ENCODE peak calls at places on chromosomes 13 and 19, in four cellular contexts. D is stomach, N is fibroblast of the aortic adventitia, F is brain microvascular endothelial cell. Q is an unnamed sample.

GRCh38 chr19:291561-292280 is 518 bp upstream of the PLPP2 start:
- DNase-seq in F (no peak), D (peak; percentile 48), N (no peak), Q (no peak)

GRCh38 chr19:16319466-16319865 is 5.2 kb upstream of the KLF2 start:
- DNase-seq in F (no peak), N (no peak), D (no peak), Q (peak; percentile 23)

GRCh38 chr13:24264976-24265375 is 44.4 kb upstream of the C1QTNF9 start:
- DNase-seq in D (no peak), N (no peak), F (no peak), Q (no peak)

GRCh38 chr13:103190841-103191240 is 124.6 kb upstream of the SLC10A2 start:
- DNase-seq in D (no peak), F (no peak), N (no peak), Q (no peak)

GRCh38 chr19:4583961-4584669 is 24.6 kb upstream of the SEMA6B start:
- DNase-seq in N (no peak), D (no peak), F (no peak), Q (peak; percentile 31)

GRCh38 chr19:3919793-3920192 is 13.1 kb upstream of the NMRK2 start:
- DNase-seq in D (no peak), N (no peak), F (no peak), Q (no peak)

GRCh38 chr13:113930711-113931637 is 42.9 kb downstream of the C13orf46 start:
- DNase-seq in F (no peak), D (peak; percentile 24), N (no peak), Q (no peak)

GRCh38 chr13:42994878-42995277 is 2.8 kb upstream of the EPSTI1 start:
- DNase-seq in D (no peak), F (no peak), N (no peak), Q (no peak)

GRCh38 chr13:113746143-113746525 is 12.9 kb upstream of the TMEM255B start:
- DNase-seq in N (no peak), F (no peak), D (no peak), Q (no peak)

GRCh38 chr19:7860166-7860901 is 13.9 kb downstream of the PRR36 start:
- DNase-seq in F (no peak), D (no peak), N (no peak), Q (no peak)

GRCh38 chr13:113064534-113065405 is 40.8 kb upstream of the F7 start:
- DNase-seq in F (peak; percentile 35), N (peak; percentile 92), D (no peak), Q (peak; percentile 33)

GRCh38 chr13:26589754-26590153 is 32.3 kb downstream of the WASF3 start:
- DNase-seq in F (peak; percentile 33), N (peak; percentile 30), D (peak; percentile 45), Q (peak; percentile 38)

GRCh38 chr19:17749912-17750317 is 1.4 kb upstream of the FCHO1 start:
- DNase-seq in F (no peak), D (no peak), N (peak; percentile 9), Q (no peak)

GRCh38 chr19:17751103-17751911 is at the start of gene FCHO1:
- DNase-seq in N (no peak), D (peak; percentile 51), F (no peak), Q (no peak)

GRCh38 chr19:17752865-17753639 is 1.8 kb downstream of the FCHO1 start:
- DNase-seq in F (no peak), D (no peak), N (no peak), Q (no peak)

GRCh38 chr19:17753976-17754375 is 2.7 kb downstream of the FCHO1 start:
- DNase-seq in F (no peak), D (no peak), N (no peak), Q (no peak)

GRCh38 chr19:17751912-17752273 is 616 bp downstream of the FCHO1 start:
- DNase-seq in D (no peak), N (no peak), F (no peak), Q (no peak)
- H3K4me3 ChIP-seq in D (peak overlapping the region; percentile 27), N (no peak overlapping the region), F (no peak overlapping the region), Q (no peak overlapping the region)

DNA sequence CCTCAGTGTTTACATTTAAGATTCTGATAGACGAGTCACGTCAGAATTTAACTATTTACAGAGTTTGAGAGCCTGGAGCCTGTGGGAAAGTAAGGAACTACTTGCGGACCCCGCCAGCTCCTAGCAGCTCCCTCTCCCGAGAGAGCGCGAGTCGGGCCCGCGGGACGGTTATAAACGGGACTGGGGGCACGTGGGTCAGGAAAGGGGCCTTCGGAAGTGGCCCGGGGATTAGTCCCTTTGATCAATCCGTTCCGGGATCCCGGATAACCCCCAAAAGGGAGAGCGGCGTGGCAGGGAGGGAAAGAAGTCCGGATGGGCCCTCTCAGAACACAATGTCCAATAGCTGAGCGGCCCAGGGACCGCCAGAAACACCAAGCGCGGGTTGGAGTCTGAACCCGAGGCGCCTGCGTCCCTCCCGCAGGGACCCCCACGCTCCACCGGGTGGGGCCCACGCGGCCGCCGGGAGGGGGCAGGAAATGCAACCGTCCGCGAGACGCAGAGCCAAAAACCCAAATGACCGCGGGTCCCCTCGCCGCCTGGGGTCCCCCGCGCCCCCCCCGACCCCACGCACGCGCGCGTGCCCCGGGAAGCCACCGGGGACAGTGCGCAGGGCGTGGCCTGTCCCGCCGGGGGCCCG is 3.6 kb downstream of the ZIC5 start:
- DNase-seq in D (no peak), N (no peak), F (no peak), Q (no peak)
- TF ChIP-seq CTCF in D (no peak), N (no peak), F (no peak), Q (no peak)

GRCh38 chr19:58560007-58560887 is 1.8 kb upstream of the UBE2M start:
- DNase-seq in F (no peak), N (no peak), D (no peak), Q (no peak)
- H3K4me3 ChIP-seq in F (peak overlapping the region; percentile 92), N (peak overlapping the region; percentile 75), D (peak overlapping the region; percentile 76), Q (peak overlapping the region; percentile 95)

GRCh38 chr13:27712421-27712820 is 79.9 kb upstream of the GSX1 start:
- DNase-seq in D (peak; percentile 42), F (peak; percentile 3), N (peak; percentile 6), Q (peak; percentile 31)
- TF ChIP-seq CTCF in D (no peak), F (peak; percentile 43), N (no peak), Q (peak; percentile 50)

GRCh38 chr19:2291185-2291751 is 9.3 kb upstream of the PEAK3 start:
- DNase-seq in D (no peak), N (no peak), F (no peak), Q (no peak)
- H3K4me3 ChIP-seq in D (peak overlapping the region; percentile 45), N (no peak overlapping the region), F (no peak overlapping the region), Q (no peak overlapping the region)

GRCh38 chr13:70613295-70613694 is 505.0 kb upstream of the KLHL1 start:
- DNase-seq in D (no peak), F (no peak), N (no peak), Q (no peak)
- TF ChIP-seq CTCF in D (no peak), F (no peak), N (no peak), Q (no peak)

GRCh38 chr19:57687363-57688010 is 5.7 kb downstream of the ZNF551 start:
- DNase-seq in F (no peak), N (no peak), D (no peak), Q (no peak)
- H3K4me3 ChIP-seq in F (no peak overlapping the region), N (no peak overlapping the region), D (no peak overlapping the region), Q (no peak overlapping the region)